ENCODE peak calls at places on chromosomes 3 and 15, in four cellular contexts. V is HS-27A, G is amniotic epithelial cell, Y is NCI-H748 treated with DMSO at 0.1 percent for 48 hours. W is an unnamed sample.

GRCh38 chr3:156298938-156299337 is 178.6 kb downstream of the KCNAB1 start:
- DNase-seq in V (no peak), G (no peak), Y (no peak), W (no peak)

GRCh38 chr3:55169608-55170010 is 241.8 kb upstream of the LRTM1 start:
- DNase-seq in V (peak), G (peak), Y (no peak), W (peak)

GRCh38 chr3:100810671-100811070 is 101.4 kb downstream of the TFG start:
- DNase-seq in V (peak), G (peak), Y (no peak), W (peak)

GRCh38 chr15:67175643-67176071 is 78.8 kb downstream of the AAGAB start:
- DNase-seq in V (no peak), G (peak), Y (no peak), W (peak)

GRCh38 chr3:102156426-102156825 is 278.4 kb upstream of the ZPLD1 start:
- DNase-seq in V (no peak), G (peak), Y (no peak), W (peak)

GRCh38 chr15:99717129-99718024 is 15.9 kb downstream of the LYSMD4 start:
- DNase-seq in V (no peak), G (no peak), Y (no peak), W (no peak)

GRCh38 chr3:69309810-69310209 is 76.1 kb downstream of the FRMD4B start:
- DNase-seq in V (peak), G (peak), Y (no peak), W (no peak)

GRCh38 chr3:23035927-23036640 is 167.0 kb upstream of the UBE2E2 start:
- DNase-seq in V (no peak), G (no peak), Y (peak), W (no peak)

GRCh38 chr3:17369973-17370372 is 372.5 kb downstream of the TBC1D5 start:
- DNase-seq in V (no peak), G (no peak), Y (no peak), W (no peak)

GRCh38 chr3:170814822-170815221 is 55.2 kb downstream of the RPL22L1 start:
- DNase-seq in V (no peak), G (peak), Y (no peak), W (no peak)

GRCh38 chr3:158167737-158168469 is 58.0 kb downstream of the RSRC1 start:
- DNase-seq in V (peak), G (peak), Y (no peak), W (peak)

GRCh38 chr3:117998071-117998470 is 1036.6 kb downstream of the IGSF11 start:
- DNase-seq in V (peak), G (peak), Y (no peak), W (peak)

GRCh38 chr3:115862824-115863223 is 239.5 kb downstream of the GAP43 start:
- DNase-seq in V (no peak), G (no peak), Y (no peak), W (no peak)

GRCh38 chr15:92714457-92715401 is 59.2 kb upstream of the FAM174B start:
- DNase-seq in V (peak), G (peak), Y (peak), W (peak)

GRCh38 chr3:42698216-42698910 is 4.2 kb downstream of the HHATL start:
- DNase-seq in V (no peak), G (no peak), Y (no peak), W (no peak)

GRCh38 chr3:76702676-76703075 is 337.2 kb upstream of the ROBO2 start:
- DNase-seq in V (no peak), G (no peak), Y (no peak), W (no peak)

GRCh38 chr3:188003188-188004171 is 150.5 kb upstream of the LPP start:
- DNase-seq in V (no peak), G (no peak), Y (no peak), W (no peak)

GRCh38 chr15:79023918-79024317 is 66.7 kb downstream of the RASGRF1 start:
- DNase-seq in V (no peak), G (no peak), Y (no peak), W (no peak)

GRCh38 chr15:69081310-69082004 is 67.0 kb downstream of the NOX5 start:
- DNase-seq in V (no peak), G (peak), Y (no peak), W (peak)

GRCh38 chr3:108070356-108070755 is 20.5 kb downstream of the CD47 start:
- DNase-seq in V (no peak), G (no peak), Y (no peak), W (no peak)

GRCh38 chr3:134029734-134030381 is at the start of gene SLCO2A1:
- DNase-seq in V (no peak), G (no peak), Y (peak), W (peak)

GRCh38 chr15:36965561-36966342 is 134.6 kb downstream of the MEIS2 start:
- DNase-seq in V (no peak), G (peak), Y (no peak), W (peak)

GRCh38 chr3:184357248-184358139 is 3.9 kb downstream of the CLCN2 start:
- DNase-seq in V (no peak), G (no peak), Y (no peak), W (no peak)

GRCh38 chr3:71046791-71047190 is 536.7 kb downstream of the FOXP1 start:
- DNase-seq in V (no peak), G (no peak), Y (no peak), W (no peak)

GRCh38 chr3:185677146-185677829 is 91.2 kb downstream of the SENP2 start:
- DNase-seq in V (no peak), G (peak), Y (no peak), W (peak)

GRCh38 chr15:25679492-25679891 is 183.6 kb downstream of the ATP10A start:
- DNase-seq in V (no peak), G (no peak), Y (no peak), W (no peak)

GRCh38 chr3:185630182-185630622 is 44.1 kb downstream of the SENP2 start:
- DNase-seq in V (no peak), G (peak), Y (peak), W (peak)

GRCh38 chr3:146491303-146491702 is 21.9 kb upstream of the PLSCR2 start:
- DNase-seq in V (no peak), G (peak), Y (no peak), W (peak)

GRCh38 chr15:51775967-51776816 is 24.8 kb downstream of the TMOD2 start:
- DNase-seq in V (no peak), G (peak), Y (no peak), W (peak)

GRCh38 chr3:84724877-84725276 is 233.9 kb upstream of the CADM2 start:
- DNase-seq in V (peak), G (no peak), Y (no peak), W (no peak)

GRCh38 chr3:64344721-64345207 is 119.5 kb upstream of the PRICKLE2 start:
- DNase-seq in V (no peak), G (peak), Y (no peak), W (peak)

GRCh38 chr3:169562988-169563774 is 100.3 kb downstream of the MECOM start:
- DNase-seq in V (no peak), G (no peak), Y (no peak), W (no peak)

GRCh38 chr3:98906230-98906629 is 4.7 kb upstream of the DCBLD2 start:
- DNase-seq in V (peak), G (peak), Y (no peak), W (peak)

GRCh38 chr3:115233021-115233420 is 85.9 kb upstream of the ZBTB20 start:
- DNase-seq in V (no peak), G (no peak), Y (no peak), W (no peak)

GRCh38 chr3:189744235-189744634 is 113.0 kb downstream of the TP63 start:
- DNase-seq in V (no peak), G (no peak), Y (no peak), W (no peak)

GRCh38 chr3:72818092-72818721 is 30.0 kb downstream of the SHQ1 start:
- DNase-seq in V (no peak), G (peak), Y (peak), W (peak)

W was measured in mesenchymal stem cell.